ENCODE peak calls at places on chromosomes 11 and 22, in nine cellular contexts. Y, Q, H, K, I, M, B, E and O are unnamed samples.

GRCh38 chr11:31050061-31050790 is 319.3 kb downstream of the DCDC1 start:
- DNase-seq in Y (no peak), Q (no peak), H (no peak), K (no peak), I (no peak), M (no peak), B (no peak), E (peak), O (no peak)

GRCh38 chr11:115085461-115086220 is 407.3 kb downstream of the NXPE2 start:
- DNase-seq in Y (no peak), Q (no peak), H (no peak), K (no peak), I (no peak), M (no peak), B (no peak), E (no peak), O (no peak)

GRCh38 chr11:20310137-20310536 is 53.4 kb upstream of the HTATIP2 start:
- DNase-seq in Y (no peak), Q (no peak), H (no peak), K (no peak), I (no peak), M (no peak), B (no peak), E (no peak), O (no peak)

GRCh38 chr11:122706689-122707088 is 51.2 kb downstream of the UBASH3B start:
- DNase-seq in Y (no peak), Q (no peak), H (no peak), K (no peak), I (no peak), M (no peak), B (no peak), E (no peak), O (no peak)

GRCh38 chr22:42881982-42882656 is 25.0 kb upstream of the ARFGAP3 start:
- DNase-seq in Y (no peak), Q (no peak), H (no peak), K (peak), I (no peak), M (no peak), B (no peak), E (no peak), O (no peak)

GRCh38 chr11:71568707-71569349 is 3.5 kb downstream of the KRTAP5-10 start:
- DNase-seq in Y (no peak), Q (no peak), H (no peak), K (no peak), I (no peak), M (no peak), B (no peak), E (no peak), O (no peak)

GRCh38 chr11:116714902-116715301 is 57.9 kb downstream of the BUD13 start:
- DNase-seq in Y (no peak), Q (no peak), H (no peak), K (no peak), I (no peak), M (no peak), B (no peak), E (no peak), O (no peak)

GRCh38 chr11:33606762-33607161 is 93.9 kb downstream of the C11orf91 start:
- DNase-seq in Y (no peak), Q (no peak), H (no peak), K (no peak), I (no peak), M (no peak), B (no peak), E (no peak), O (no peak)

GRCh38 chr11:69013009-69013951 is at the start of gene MRGPRF:
- DNase-seq in Y (no peak), Q (peak), H (no peak), K (peak), I (peak), M (no peak), B (peak), E (peak), O (no peak)
- TF ChIP-seq POLR2A in Y (no peak), Q (no peak), H (no peak), K (no peak), I (no peak), M (peak), B (no peak), E (no peak), O (no peak)

DNA sequence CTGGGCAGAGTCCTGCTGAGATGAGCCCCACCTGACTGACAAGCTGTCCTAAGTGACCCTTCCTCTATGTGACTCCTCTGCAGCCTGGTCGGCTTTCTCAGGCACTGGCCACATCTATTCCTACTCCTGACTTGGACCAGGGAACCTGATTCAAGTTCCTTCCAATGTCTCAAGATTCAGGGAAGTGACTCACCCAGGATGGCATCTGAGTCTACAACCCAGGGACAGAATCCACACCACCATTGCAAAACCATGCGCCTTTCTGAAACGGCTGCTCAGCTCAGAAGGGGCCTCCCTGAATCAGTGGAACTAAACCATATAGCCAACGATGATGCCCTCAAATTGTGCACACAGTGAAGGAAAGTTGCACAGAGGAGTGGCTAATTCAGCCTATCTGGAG is 63.9 kb upstream of the CSNK2A3 start:
- DNase-seq in Y (no peak), Q (no peak), H (no peak), K (no peak), I (peak), M (no peak), B (no peak), E (no peak), O (peak)
- TF ChIP-seq POLR2A in Y (no peak), Q (no peak), H (no peak), K (no peak), I (no peak), M (no peak), B (no peak), E (no peak), O (no peak)

DNA sequence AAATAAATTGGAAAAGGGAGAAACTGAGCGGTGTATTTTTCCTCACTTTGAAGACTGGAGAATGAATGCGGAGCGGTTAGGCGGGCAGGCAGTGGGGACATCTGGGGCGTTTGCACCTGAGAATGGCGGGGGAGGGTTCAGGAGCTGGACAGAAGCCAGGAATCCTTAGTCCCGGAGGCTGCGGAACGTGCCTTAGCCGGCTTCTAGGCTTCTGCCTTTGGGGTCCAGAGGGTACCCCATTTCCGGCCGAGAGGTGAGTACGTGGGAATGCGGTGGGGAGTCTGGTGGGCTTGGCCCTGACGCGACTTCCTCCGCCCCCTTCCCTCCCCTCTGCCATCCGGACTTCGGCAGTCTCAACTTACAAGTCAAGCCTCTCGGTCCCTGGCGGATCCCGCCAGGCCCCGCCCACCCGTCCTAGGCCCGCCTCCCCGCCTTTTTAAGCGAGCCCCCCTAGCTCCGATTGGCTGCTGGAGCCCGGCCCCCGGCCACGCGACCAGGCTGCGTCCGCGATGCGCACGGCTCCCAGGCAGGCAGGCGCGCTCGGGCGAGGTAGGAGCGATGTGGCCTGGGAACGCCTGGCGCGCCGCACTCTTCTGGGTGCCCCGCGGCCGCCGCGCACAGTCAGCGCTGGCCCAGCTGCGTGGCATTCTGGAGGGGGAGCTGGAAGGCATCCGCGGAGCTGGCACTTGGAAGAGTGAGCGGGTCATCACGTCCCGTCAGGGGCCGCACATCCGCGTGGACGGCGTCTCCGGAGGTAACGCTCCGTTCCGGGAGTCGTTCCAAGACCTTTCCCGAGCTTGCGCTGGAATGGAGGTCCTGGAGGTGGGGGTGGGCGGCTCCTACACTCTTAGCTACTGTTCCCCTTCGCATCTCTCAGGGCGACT is at the start of gene GCAT:
- DNase-seq in Y (peak), Q (peak), H (peak), K (peak), I (peak), M (peak), B (peak), E (peak), O (peak)
- TF ChIP-seq POLR2A in Y (peak), Q (peak), H (peak), K (peak), I (peak), M (peak), B (no peak), E (no peak), O (peak)

DNA sequence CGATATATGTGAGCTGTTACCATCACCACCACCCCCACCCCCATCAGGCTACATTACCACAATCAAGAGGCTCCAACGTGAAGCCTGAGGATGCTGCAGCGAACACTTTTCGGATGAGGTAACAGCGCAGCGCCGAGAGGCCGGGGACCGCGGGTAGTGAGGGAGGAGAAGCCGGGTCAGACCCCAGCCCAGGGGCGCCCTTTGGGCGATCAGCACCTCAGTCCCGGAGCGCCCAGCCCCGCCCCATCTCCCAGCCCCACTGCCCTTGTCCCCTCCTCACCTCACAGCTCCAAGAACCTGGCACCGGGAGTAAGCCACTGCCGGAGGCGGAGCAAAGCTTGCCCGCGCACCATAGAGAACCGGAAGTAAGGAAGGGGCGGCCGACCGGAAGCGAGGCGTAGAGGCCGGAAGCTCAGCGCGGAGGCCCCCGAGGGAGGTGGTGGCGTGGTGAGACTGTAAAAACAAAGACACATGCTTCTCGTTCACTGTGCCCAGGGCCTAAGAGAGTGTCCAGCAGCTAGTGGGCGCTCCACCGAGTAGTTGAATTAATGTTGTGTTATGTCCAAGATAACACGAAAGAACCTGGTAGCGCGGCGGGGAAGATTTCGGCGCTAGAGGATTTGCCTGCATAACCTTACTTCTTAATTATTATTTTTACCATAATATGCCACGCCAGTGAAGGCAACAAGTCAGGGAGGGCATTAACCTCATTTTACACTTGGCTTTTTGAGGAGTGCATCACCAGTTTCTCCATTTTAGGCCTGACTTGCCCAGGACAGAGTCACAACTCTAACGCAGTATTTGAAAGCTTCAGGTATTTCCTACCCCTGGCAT is at the start of gene THOC5:
- DNase-seq in Y (peak), Q (peak), H (peak), K (peak), I (peak), M (peak), B (peak), E (peak), O (peak)
- TF ChIP-seq POLR2A in Y (peak), Q (peak), H (peak), K (peak), I (peak), M (peak), B (no peak), E (no peak), O (peak)

GRCh38 chr11:107689317-107690202 is 22.3 kb downstream of the SLN start:
- DNase-seq in Y (peak), Q (peak), H (no peak), K (no peak), I (peak), M (peak), B (peak), E (peak), O (no peak)
- TF ChIP-seq POLR2A in Y (no peak), Q (no peak), H (no peak), K (no peak), I (no peak), M (no peak), B (no peak), E (no peak), O (no peak)

DNA sequence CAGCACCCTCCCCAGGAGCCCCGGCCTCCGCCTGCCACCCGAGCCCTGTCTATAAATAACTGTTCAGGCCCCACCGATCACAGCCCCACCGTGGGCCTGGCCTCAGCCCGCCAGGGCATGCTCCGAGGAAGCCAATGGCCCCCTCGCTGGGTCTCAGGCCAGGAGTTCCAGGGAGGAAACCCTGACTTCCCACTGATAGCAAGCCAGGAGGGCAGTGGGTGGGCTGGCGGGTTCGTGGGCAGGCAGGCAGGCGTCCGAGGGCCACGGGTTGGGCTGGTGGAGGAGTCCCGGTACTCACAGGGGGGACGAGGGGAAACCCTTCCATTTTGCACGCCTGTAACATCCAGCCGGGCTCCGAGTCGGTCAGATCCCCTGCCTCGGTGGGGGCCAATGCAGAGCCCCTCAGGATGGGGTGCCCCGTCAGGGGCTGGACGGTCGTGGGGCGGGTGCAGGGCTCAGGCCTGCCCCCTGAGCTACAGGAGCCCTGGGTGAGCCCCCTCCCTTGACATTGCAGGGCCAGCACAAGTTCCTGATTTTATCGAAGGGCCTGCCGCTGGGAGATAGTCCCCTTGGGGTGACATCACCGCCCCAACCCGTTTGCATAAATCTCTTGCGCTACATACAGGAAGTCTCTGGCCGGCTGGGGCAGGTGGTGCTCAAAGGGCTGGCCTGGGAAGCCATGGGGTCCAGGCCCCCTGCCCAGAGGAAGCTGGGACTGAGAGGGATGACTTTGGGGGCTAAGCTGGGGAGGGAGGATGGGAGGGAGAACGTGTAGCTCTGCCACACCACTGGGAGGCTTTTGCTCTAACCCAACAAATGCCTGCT is at the start of gene SPI1:
- DNase-seq in Y (peak), Q (no peak), H (peak), K (peak), I (no peak), M (no peak), B (peak), E (peak), O (no peak)
- TF ChIP-seq POLR2A in Y (peak), Q (no peak), H (peak), K (no peak), I (no peak), M (no peak), B (no peak), E (no peak), O (no peak)

GRCh38 chr11:25252854-25253253 is 756.0 kb downstream of the LUZP2 start:
- DNase-seq in Y (no peak), Q (no peak), H (no peak), K (no peak), I (no peak), M (no peak), B (no peak), E (no peak), O (no peak)
- TF ChIP-seq POLR2A in Y (no peak), Q (no peak), H (no peak), K (no peak), I (no peak), M (no peak), B (no peak), E (no peak), O (no peak)

DNA sequence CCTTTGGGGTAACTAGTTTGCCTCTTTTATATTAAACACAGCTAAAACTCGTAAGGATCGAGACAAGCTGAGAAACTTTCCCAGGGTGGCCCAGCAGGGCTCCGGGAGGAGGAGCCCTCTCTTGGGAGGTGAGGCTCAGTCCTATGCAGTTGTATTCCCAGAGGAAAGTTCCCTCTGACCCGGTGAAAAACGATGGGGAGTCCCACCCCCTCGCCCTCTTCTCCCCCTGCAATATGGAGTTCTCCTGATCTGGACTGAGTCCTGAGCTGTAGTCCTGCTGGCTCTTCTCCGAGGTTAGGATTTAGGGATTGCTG is 1.3 kb downstream of the NTM start:
- DNase-seq in Y (no peak), Q (no peak), H (no peak), K (no peak), I (no peak), M (no peak), B (no peak), E (no peak), O (no peak)
- TF ChIP-seq POLR2A in Y (no peak), Q (no peak), H (no peak), K (no peak), I (no peak), M (no peak), B (no peak), E (no peak), O (no peak)